ENCODE peak calls at places on chromosomes 5 and 9, in four cellular contexts. L is fibroblast of mammary gland; X is cardiac muscle cell; H is activated CD4-positive, alpha-beta T cell treated with anti-CD3 and anti-CD28 coated beads for 1 hour. R is an unnamed sample.

GRCh38 chr5:1026700-1027621 is 18.4 kb downstream of the NKD2 start:
- DNase-seq in L (no peak), X (no peak), H (no peak), R (no peak)

GRCh38 chr5:137056676-137057075 is 442.4 kb downstream of the SPOCK1 start:
- DNase-seq in X (no peak), H (no peak), L (no peak), R (no peak)

GRCh38 chr9:137301086-137301947 is 754 bp downstream of the NRARP start:
- DNase-seq in L (peak), H (no peak), X (peak), R (peak)

GRCh38 chr5:67035098-67035740 is 161.4 kb downstream of the CD180 start:
- DNase-seq in L (no peak), H (no peak), X (no peak), R (no peak)

GRCh38 chr9:128218172-128218517 is 15.0 kb downstream of the DNM1 start:
- DNase-seq in H (no peak), X (no peak), L (no peak), R (no peak)

GRCh38 chr5:62306494-62307363 is 723 bp downstream of the KIF2A start:
- DNase-seq in X (peak), L (peak), H (peak), R (peak)

GRCh38 chr5:140044041-140044440 is 942 bp upstream of the NRG2 start:
- DNase-seq in L (no peak), H (no peak), X (peak), R (no peak)

GRCh38 chr5:144487761-144488160 is 317.1 kb downstream of the KCTD16 start:
- DNase-seq in H (no peak), X (no peak), L (no peak), R (no peak)

GRCh38 chr9:132031869-132032583 is 47.6 kb downstream of the MED27 start:
- DNase-seq in X (no peak), H (no peak), L (no peak), R (no peak)

GRCh38 chr9:121485618-121486531 is 13.8 kb downstream of the GGTA1 start:
- DNase-seq in X (no peak), L (no peak), H (no peak), R (no peak)

GRCh38 chr5:139651863-139652787 is 4.0 kb downstream of the CXXC5 start:
- DNase-seq in X (peak), L (peak), H (no peak), R (peak)

GRCh38 chr5:61256474-61256873 is 75.6 kb upstream of the ZSWIM6 start:
- DNase-seq in L (peak), X (no peak), H (no peak), R (no peak)

GRCh38 chr9:130454096-130454811 is 9.5 kb downstream of the ASS1 start:
- DNase-seq in X (no peak), H (no peak), L (no peak), R (no peak)

GRCh38 chr9:129606161-129607025 is 14.5 kb downstream of the C9orf50 start:
- DNase-seq in X (no peak), L (no peak), H (no peak), R (no peak)

GRCh38 chr9:127418037-127418471 is 6.1 kb upstream of the ZNF79 start:
- DNase-seq in H (no peak), X (peak), L (no peak), R (no peak)

GRCh38 chr9:116234091-116234490 is 80.5 kb downstream of the PAPPA start:
- DNase-seq in L (peak), X (no peak), H (no peak), R (peak)

GRCh38 chr5:172679621-172680212 is 38.7 kb downstream of the NEURL1B start:
- DNase-seq in H (no peak), L (no peak), X (no peak), R (no peak)